ENCODE peak calls at places on chromosomes 5 and 9, in ten cellular contexts. One of them, this sample, is unnamed. For H3K27me3, the result is how much of the 10 kb centered on the place peaks cover.

GRCh38 chr9:113875917-113876805 is at the start of gene ZNF618:
- DNase-seq in H9: no peak
- DNase-seq in kidney epithelial cell: no peak
- DNase-seq in heart left ventricle: peak
- DNase-seq in cardiac muscle cell: peak
- DNase-seq in aorta: peak
- DNase-seq in H7: peak
- DNase-seq in mammary epithelial cell: no peak
- DNase-seq in left ventricle myocardium inferior: peak
- DNase-seq in colonic mucosa: no peak
- DNase-seq in this sample: no peak

GRCh38 chr9:137305060-137305787 is 3.2 kb upstream of the NRARP start:
- DNase-seq in heart left ventricle: peak
- DNase-seq in mammary epithelial cell: peak
- DNase-seq in aorta: peak
- DNase-seq in left ventricle myocardium inferior: peak
- DNase-seq in H7: peak
- DNase-seq in cardiac muscle cell: peak
- DNase-seq in H9: peak
- DNase-seq in kidney epithelial cell: no peak
- DNase-seq in colonic mucosa: peak
- DNase-seq in this sample: no peak

GRCh38 chr5:150636391-150637244 is 3.8 kb upstream of the SYNPO start:
- DNase-seq in H9: no peak
- DNase-seq in heart left ventricle: peak
- DNase-seq in kidney epithelial cell: no peak
- DNase-seq in cardiac muscle cell: peak
- DNase-seq in H7: no peak
- DNase-seq in aorta: peak
- DNase-seq in colonic mucosa: peak
- DNase-seq in left ventricle myocardium inferior: peak
- DNase-seq in mammary epithelial cell: peak
- DNase-seq in this sample: no peak

GRCh38 chr9:26292943-26293342 is 599.7 kb downstream of the CAAP1 start:
- DNase-seq in left ventricle myocardium inferior: no peak
- DNase-seq in mammary epithelial cell: peak
- DNase-seq in heart left ventricle: no peak
- DNase-seq in H9: no peak
- DNase-seq in colonic mucosa: no peak
- DNase-seq in H7: no peak
- DNase-seq in cardiac muscle cell: peak
- DNase-seq in aorta: no peak
- DNase-seq in kidney epithelial cell: peak
- DNase-seq in this sample: no peak

GRCh38 chr9:77005216-77005615 is 14.2 kb upstream of the FOXB2 start:
- DNase-seq in kidney epithelial cell: no peak
- DNase-seq in cardiac muscle cell: no peak
- DNase-seq in H9: no peak
- DNase-seq in aorta: no peak
- DNase-seq in colonic mucosa: no peak
- DNase-seq in mammary epithelial cell: no peak
- DNase-seq in left ventricle myocardium inferior: no peak
- DNase-seq in heart left ventricle: no peak
- DNase-seq in H7: no peak
- DNase-seq in this sample: no peak

GRCh38 chr5:61966558-61966957 is 339.4 kb upstream of the KIF2A start:
- DNase-seq in H7: no peak
- DNase-seq in colonic mucosa: peak
- DNase-seq in heart left ventricle: no peak
- DNase-seq in mammary epithelial cell: no peak
- DNase-seq in left ventricle myocardium inferior: no peak
- DNase-seq in kidney epithelial cell: no peak
- DNase-seq in H9: no peak
- DNase-seq in cardiac muscle cell: no peak
- DNase-seq in aorta: no peak
- DNase-seq in this sample: no peak

GRCh38 chr5:118236108-118236849 is 752.1 kb downstream of the DTWD2 start:
- DNase-seq in aorta: no peak
- DNase-seq in heart left ventricle: no peak
- DNase-seq in cardiac muscle cell: no peak
- DNase-seq in left ventricle myocardium inferior: no peak
- DNase-seq in mammary epithelial cell: no peak
- DNase-seq in H7: no peak
- DNase-seq in kidney epithelial cell: no peak
- DNase-seq in H9: no peak
- DNase-seq in colonic mucosa: no peak
- DNase-seq in this sample: no peak

GRCh38 chr9:94773655-94774054 is 47.2 kb downstream of the AOPEP start:
- DNase-seq in heart left ventricle: no peak
- DNase-seq in kidney epithelial cell: no peak
- DNase-seq in aorta: no peak
- DNase-seq in cardiac muscle cell: no peak
- DNase-seq in mammary epithelial cell: no peak
- DNase-seq in H9: no peak
- DNase-seq in H7: no peak
- DNase-seq in colonic mucosa: no peak
- DNase-seq in left ventricle myocardium inferior: no peak
- DNase-seq in this sample: no peak

GRCh38 chr9:78221425-78221824 is 14.4 kb upstream of the CEP78 start:
- DNase-seq in heart left ventricle: no peak
- DNase-seq in cardiac muscle cell: peak
- DNase-seq in mammary epithelial cell: no peak
- DNase-seq in aorta: no peak
- DNase-seq in H7: no peak
- DNase-seq in kidney epithelial cell: no peak
- DNase-seq in H9: no peak
- DNase-seq in left ventricle myocardium inferior: no peak
- DNase-seq in colonic mucosa: no peak
- DNase-seq in this sample: no peak

GRCh38 chr5:73486119-73486899 is 11.9 kb upstream of the BTF3 start:
- DNase-seq in colonic mucosa: no peak
- DNase-seq in H7: no peak
- DNase-seq in kidney epithelial cell: no peak
- DNase-seq in H9: peak
- DNase-seq in heart left ventricle: no peak
- DNase-seq in left ventricle myocardium inferior: no peak
- DNase-seq in aorta: no peak
- DNase-seq in cardiac muscle cell: no peak
- DNase-seq in mammary epithelial cell: no peak
- DNase-seq in this sample: no peak

GRCh38 chr5:123696948-123697347 is 185.0 kb downstream of the CSNK1G3 start:
- DNase-seq in heart left ventricle: peak
- DNase-seq in kidney epithelial cell: no peak
- DNase-seq in cardiac muscle cell: peak
- DNase-seq in H7: no peak
- DNase-seq in aorta: no peak
- DNase-seq in mammary epithelial cell: peak
- DNase-seq in left ventricle myocardium inferior: peak
- DNase-seq in H9: no peak
- DNase-seq in colonic mucosa: no peak
- DNase-seq in this sample: peak

GRCh38 chr5:158716668-158717067 is 383.0 kb downstream of the EBF1 start:
- DNase-seq in aorta: no peak
- DNase-seq in H9: no peak
- DNase-seq in left ventricle myocardium inferior: no peak
- DNase-seq in cardiac muscle cell: peak
- DNase-seq in H7: no peak
- DNase-seq in kidney epithelial cell: no peak
- DNase-seq in mammary epithelial cell: no peak
- DNase-seq in colonic mucosa: no peak
- DNase-seq in heart left ventricle: no peak
- DNase-seq in this sample: no peak

DNA sequence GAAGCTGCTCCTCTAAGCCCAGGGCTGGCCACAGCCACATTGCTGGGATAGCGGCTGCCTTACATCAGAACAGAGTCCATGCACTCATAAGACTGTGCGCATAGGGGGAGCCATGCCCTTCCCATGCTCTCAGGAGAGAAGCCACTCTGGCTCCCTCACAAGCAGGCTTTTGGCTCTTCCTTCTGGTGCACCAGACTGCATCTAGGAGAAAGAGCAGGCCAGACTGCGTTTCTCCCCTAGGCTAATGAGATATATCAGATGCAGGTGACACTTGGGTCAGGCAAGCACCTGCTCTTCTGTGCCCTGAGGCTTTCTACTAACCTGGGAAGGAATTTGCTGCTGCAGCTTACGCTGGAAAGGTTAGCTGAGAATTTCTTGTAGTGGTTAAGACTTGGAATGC is 43.2 kb upstream of the BRINP1 start:
- DNase-seq in cardiac muscle cell: no peak
- DNase-seq in aorta: no peak
- DNase-seq in left ventricle myocardium inferior: no peak
- DNase-seq in heart left ventricle: no peak
- DNase-seq in colonic mucosa: no peak
- DNase-seq in mammary epithelial cell: peak
- DNase-seq in kidney epithelial cell: no peak
- DNase-seq in H9: peak
- DNase-seq in H7: peak
- DNase-seq in this sample: no peak
- H3K27me3 ChIP-seq in cardiac muscle cell: under half
- H3K27me3 ChIP-seq in aorta: under half
- H3K27me3 ChIP-seq in left ventricle myocardium inferior: under half
- H3K27me3 ChIP-seq in heart left ventricle: under half
- H3K27me3 ChIP-seq in colonic mucosa: under half
- H3K27me3 ChIP-seq in mammary epithelial cell: under half
- H3K27me3 ChIP-seq in kidney epithelial cell: under half
- H3K27me3 ChIP-seq in H9: under half
- H3K27me3 ChIP-seq in H7: under half
- H3K27me3 ChIP-seq in this sample: under half

DNA sequence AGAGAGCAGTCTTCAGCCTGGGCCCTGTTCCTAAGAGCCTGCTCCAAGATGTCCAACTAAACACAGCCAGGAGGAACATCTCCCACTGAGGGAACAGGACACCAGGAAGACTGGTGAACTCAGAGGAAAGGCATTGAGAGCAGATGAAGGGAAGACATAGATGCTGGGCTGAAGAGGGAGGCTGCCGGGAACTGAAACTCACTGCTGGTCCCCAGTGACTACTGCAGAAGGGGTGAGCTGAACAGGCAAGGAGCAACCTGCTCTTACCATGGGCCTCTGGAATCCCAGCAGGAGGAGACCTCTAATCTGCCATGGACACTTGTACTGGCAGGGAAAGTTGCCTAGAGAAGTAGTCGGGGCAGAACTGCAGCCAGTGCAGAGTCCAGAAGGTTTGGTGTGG is 95.7 kb downstream of the TRPM3 start:
- DNase-seq in H7: no peak
- DNase-seq in colonic mucosa: no peak
- DNase-seq in cardiac muscle cell: no peak
- DNase-seq in heart left ventricle: no peak
- DNase-seq in left ventricle myocardium inferior: no peak
- DNase-seq in H9: no peak
- DNase-seq in aorta: no peak
- DNase-seq in kidney epithelial cell: no peak
- DNase-seq in mammary epithelial cell: no peak
- DNase-seq in this sample: no peak
- H3K27me3 ChIP-seq in H7: under half
- H3K27me3 ChIP-seq in colonic mucosa: under half
- H3K27me3 ChIP-seq in cardiac muscle cell: under half
- H3K27me3 ChIP-seq in heart left ventricle: under half
- H3K27me3 ChIP-seq in left ventricle myocardium inferior: under half
- H3K27me3 ChIP-seq in H9: under half
- H3K27me3 ChIP-seq in aorta: under half
- H3K27me3 ChIP-seq in kidney epithelial cell: under half
- H3K27me3 ChIP-seq in mammary epithelial cell: under half
- H3K27me3 ChIP-seq in this sample: under half

GRCh38 chr9:135339378-135339973 is 140.1 kb upstream of the PPP1R26 start:
- DNase-seq in left ventricle myocardium inferior: no peak
- DNase-seq in heart left ventricle: no peak
- DNase-seq in H9: peak
- DNase-seq in aorta: peak
- DNase-seq in cardiac muscle cell: no peak
- DNase-seq in mammary epithelial cell: no peak
- DNase-seq in kidney epithelial cell: no peak
- DNase-seq in H7: peak
- DNase-seq in colonic mucosa: no peak
- DNase-seq in this sample: no peak

GRCh38 chr9:135340143-135340655 is 139.4 kb upstream of the PPP1R26 start:
- DNase-seq in H7: peak
- DNase-seq in mammary epithelial cell: no peak
- DNase-seq in left ventricle myocardium inferior: no peak
- DNase-seq in heart left ventricle: no peak
- DNase-seq in cardiac muscle cell: no peak
- DNase-seq in kidney epithelial cell: no peak
- DNase-seq in H9: peak
- DNase-seq in aorta: peak
- DNase-seq in colonic mucosa: no peak
- DNase-seq in this sample: no peak

GRCh38 chr9:135340726-135341475 is 138.7 kb upstream of the PPP1R26 start:
- DNase-seq in left ventricle myocardium inferior: no peak
- DNase-seq in kidney epithelial cell: no peak
- DNase-seq in heart left ventricle: no peak
- DNase-seq in aorta: peak
- DNase-seq in mammary epithelial cell: no peak
- DNase-seq in H7: peak
- DNase-seq in colonic mucosa: no peak
- DNase-seq in H9: no peak
- DNase-seq in cardiac muscle cell: no peak
- DNase-seq in this sample: no peak

GRCh38 chr9:135336722-135337490 is 142.7 kb upstream of the PPP1R26 start:
- DNase-seq in mammary epithelial cell: no peak
- DNase-seq in colonic mucosa: no peak
- DNase-seq in aorta: peak
- DNase-seq in H7: peak
- DNase-seq in cardiac muscle cell: no peak
- DNase-seq in left ventricle myocardium inferior: no peak
- DNase-seq in kidney epithelial cell: no peak
- DNase-seq in H9: peak
- DNase-seq in heart left ventricle: no peak
- DNase-seq in this sample: no peak

DNA sequence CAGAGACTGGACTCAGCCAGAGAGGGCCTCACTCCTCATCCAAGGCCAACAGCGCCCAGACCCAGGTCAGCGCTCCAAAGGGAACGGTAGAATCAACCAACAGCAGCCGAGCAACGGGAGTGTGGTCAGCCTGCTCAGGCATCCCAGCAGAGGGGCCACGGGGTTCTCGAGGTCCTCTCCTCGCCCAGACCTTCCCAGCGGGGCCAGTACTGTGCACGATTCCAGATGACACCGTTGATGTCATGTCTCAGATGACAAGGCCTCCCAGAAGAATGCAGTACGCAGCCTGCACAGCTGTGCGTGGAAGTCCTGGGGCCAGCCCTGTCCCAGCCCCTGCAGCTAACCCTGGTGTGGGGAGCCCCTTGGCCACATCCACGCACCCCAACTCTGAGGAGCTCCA is 141.0 kb upstream of the PPP1R26 start:
- DNase-seq in heart left ventricle: no peak
- DNase-seq in H9: peak
- DNase-seq in aorta: peak
- DNase-seq in left ventricle myocardium inferior: no peak
- DNase-seq in kidney epithelial cell: no peak
- DNase-seq in colonic mucosa: no peak
- DNase-seq in cardiac muscle cell: no peak
- DNase-seq in H7: no peak
- DNase-seq in mammary epithelial cell: no peak
- DNase-seq in this sample: no peak
- H3K27me3 ChIP-seq in heart left ventricle: under half
- H3K27me3 ChIP-seq in H9: under half
- H3K27me3 ChIP-seq in aorta: under half
- H3K27me3 ChIP-seq in left ventricle myocardium inferior: half or more
- H3K27me3 ChIP-seq in kidney epithelial cell: under half
- H3K27me3 ChIP-seq in colonic mucosa: under half
- H3K27me3 ChIP-seq in cardiac muscle cell: under half
- H3K27me3 ChIP-seq in H7: under half
- H3K27me3 ChIP-seq in mammary epithelial cell: under half
- H3K27me3 ChIP-seq in this sample: under half

GRCh38 chr5:169777112-169777511 is 140.0 kb downstream of the DOCK2 start:
- DNase-seq in H7: no peak
- DNase-seq in heart left ventricle: no peak
- DNase-seq in colonic mucosa: no peak
- DNase-seq in kidney epithelial cell: no peak
- DNase-seq in aorta: no peak
- DNase-seq in mammary epithelial cell: no peak
- DNase-seq in cardiac muscle cell: no peak
- DNase-seq in left ventricle myocardium inferior: no peak
- DNase-seq in H9: no peak
- DNase-seq in this sample: no peak
- H3K27me3 ChIP-seq in H7: under half
- H3K27me3 ChIP-seq in heart left ventricle: under half
- H3K27me3 ChIP-seq in colonic mucosa: under half
- H3K27me3 ChIP-seq in kidney epithelial cell: under half
- H3K27me3 ChIP-seq in aorta: under half
- H3K27me3 ChIP-seq in mammary epithelial cell: under half
- H3K27me3 ChIP-seq in cardiac muscle cell: under half
- H3K27me3 ChIP-seq in left ventricle myocardium inferior: under half
- H3K27me3 ChIP-seq in H9: under half
- H3K27me3 ChIP-seq in this sample: under half